ENCODE peak calls at places on chromosomes 5 and 9, in ten cellular contexts. U is DND-41, V is HCT116, I is GM23248, H is neuronal stem cell, E is keratinocyte, S is fibroblast of lung, O is astrocyte, G is IMR-90, B is H9. N is an unnamed sample.

GRCh38 chr9:82271099-82271498 is 282.5 kb downstream of the SPATA31D1 start:
- DNase-seq in U (no peak), E (peak; percentile 1), I (peak; percentile 90), G (peak; percentile 95), V (no peak), B (no peak), O (peak; percentile 95), H (no peak), S (peak; percentile 79), N (no peak)

GRCh38 chr5:68021185-68021584 is 194.4 kb upstream of the PIK3R1 start:
- DNase-seq in H (no peak), B (no peak), I (no peak), V (no peak), G (no peak), O (no peak), S (no peak), E (no peak), U (no peak), N (no peak)

GRCh38 chr5:14168139-14168792 is 25.1 kb downstream of the TRIO start:
- DNase-seq in O (peak; percentile 75), S (no peak), H (no peak), I (peak; percentile 65), G (peak; percentile 51), U (no peak), V (no peak), E (no peak), B (no peak), N (peak; percentile 42)

GRCh38 chr9:111743275-111743674 is 51.5 kb downstream of the SHOC1 start:
- DNase-seq in B (no peak), G (peak; percentile 86), I (peak; percentile 87), U (no peak), H (no peak), S (peak; percentile 80), E (peak; percentile 78), V (peak; percentile 87), O (peak; percentile 73), N (no peak)

GRCh38 chr5:113090336-113091106 is 113.9 kb downstream of the DCP2 start:
- DNase-seq in S (no peak), V (no peak), I (no peak), G (no peak), O (peak; percentile 18), E (no peak), B (no peak), U (no peak), H (no peak), N (no peak)

GRCh38 chr9:117938896-117939295 is 234.7 kb downstream of the TLR4 start:
- DNase-seq in U (no peak), O (no peak), I (no peak), S (no peak), G (no peak), H (no peak), V (no peak), B (no peak), E (no peak), N (no peak)

GRCh38 chr5:43498571-43498970 is 14.9 kb upstream of the TMEM267 start:
- DNase-seq in O (no peak), S (no peak), E (no peak), B (no peak), V (no peak), G (no peak), I (no peak), U (no peak), H (no peak), N (no peak)

GRCh38 chr9:94874316-94874715 is 147.8 kb downstream of the AOPEP start:
- DNase-seq in O (peak; percentile 94), I (peak; percentile 88), S (peak; percentile 64), U (no peak), H (no peak), G (peak; percentile 84), V (no peak), E (no peak), B (no peak), N (no peak)

GRCh38 chr5:118371973-118372650 is 616.2 kb downstream of the DTWD2 start:
- DNase-seq in I (no peak), O (no peak), B (no peak), V (no peak), G (no peak), U (no peak), E (no peak), H (no peak), S (no peak), N (no peak)

GRCh38 chr5:14551211-14551610 is 30.4 kb upstream of the OTULINL start:
- DNase-seq in I (no peak), E (no peak), O (no peak), G (no peak), V (no peak), B (no peak), H (no peak), U (no peak), S (no peak), N (no peak)

GRCh38 chr5:117486879-117487391 is 912.3 kb upstream of the SEMA6A start:
- DNase-seq in E (no peak), I (no peak), G (no peak), S (no peak), U (no peak), H (no peak), O (no peak), V (peak; percentile 43), B (no peak), N (no peak)

GRCh38 chr9:121201045-121201737 is 478 bp downstream of the RAB14 start:
- DNase-seq in E (no peak), S (no peak), G (no peak), O (no peak), U (peak; percentile 40), V (no peak), B (no peak), I (peak; percentile 71), H (peak; percentile 24), N (peak; percentile 64)

GRCh38 chr9:121201738-121202533 is at the start of gene RAB14:
- DNase-seq in V (peak; percentile 94), I (peak; percentile 99), E (peak; percentile 85), U (peak; percentile 99), O (peak; percentile 88), S (peak; percentile 97), H (peak; percentile 96), B (peak; percentile 98), G (peak; percentile 97), N (peak; percentile 99)

GRCh38 chr9:121199921-121200320 is 1.7 kb downstream of the RAB14 start:
- DNase-seq in G (peak; percentile 21), I (peak; percentile 40), E (no peak), O (no peak), V (no peak), H (no peak), S (no peak), U (no peak), B (no peak), N (no peak)

GRCh38 chr9:121198512-121199042 is 3.1 kb downstream of the RAB14 start:
- DNase-seq in I (peak; percentile 26), H (no peak), E (no peak), V (no peak), S (no peak), B (no peak), U (no peak), G (no peak), O (no peak), N (no peak)

DNA sequence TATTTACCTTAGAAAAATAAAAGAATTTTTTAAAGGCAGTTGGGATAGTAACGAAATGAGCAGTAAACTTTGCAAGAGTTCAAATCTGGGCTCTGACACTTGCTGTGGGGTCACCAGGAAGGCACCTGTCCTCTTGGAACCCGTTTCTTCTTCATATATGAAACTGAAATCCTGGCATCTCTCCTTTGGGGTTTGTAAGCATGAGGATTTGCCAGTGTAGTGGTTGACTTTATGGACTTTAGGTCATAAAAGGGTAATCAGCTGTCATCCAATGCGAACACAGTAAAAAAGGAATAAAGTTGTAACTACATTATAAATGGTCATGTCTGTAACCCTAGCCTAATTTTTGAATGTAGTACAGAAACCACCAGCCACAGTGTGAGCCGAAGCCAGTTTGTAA is 1.3 kb downstream of the RAB14 start:
- DNase-seq in E (no peak), V (no peak), U (no peak), G (no peak), I (peak; percentile 26), H (no peak), B (no peak), S (no peak), O (no peak), N (no peak)
- H3K27ac ChIP-seq in E (peak overlapping the region; percentile 79), V (no peak overlapping the region), U (peak overlapping the region; percentile 83), G (peak overlapping the region; percentile 36), I (peak overlapping the region; percentile 82), H (no peak overlapping the region), B (no peak overlapping the region), S (peak overlapping the region; percentile 76), O (peak overlapping the region; percentile 81), N (peak overlapping the region; percentile 81)

GRCh38 chr5:73644385-73644963 is 18.5 kb downstream of the ARHGEF28 start:
- DNase-seq in U (no peak), S (no peak), O (no peak), V (no peak), H (no peak), I (no peak), B (no peak), E (no peak), G (no peak), N (no peak)

GRCh38 chr5:73641811-73642210 is 15.8 kb downstream of the ARHGEF28 start:
- DNase-seq in O (no peak), U (no peak), V (no peak), H (no peak), G (no peak), B (no peak), I (no peak), E (no peak), S (no peak), N (no peak)

GRCh38 chr5:73640861-73641320 is 14.9 kb downstream of the ARHGEF28 start:
- DNase-seq in S (peak; percentile 52), I (peak; percentile 31), H (no peak), G (peak; percentile 33), V (no peak), U (no peak), E (no peak), O (peak; percentile 90), B (no peak), N (no peak)

GRCh38 chr5:73638344-73639095 is 12.5 kb downstream of the ARHGEF28 start:
- DNase-seq in S (peak; percentile 61), G (peak; percentile 78), V (no peak), O (peak; percentile 80), I (peak; percentile 60), H (no peak), E (no peak), U (no peak), B (no peak), N (no peak)

GRCh38 chr5:73642296-73642695 is 16.3 kb downstream of the ARHGEF28 start:
- DNase-seq in S (no peak), E (no peak), V (no peak), G (no peak), B (no peak), O (peak; percentile 10), I (no peak), U (no peak), H (no peak), N (no peak)
- H3K4me2 ChIP-seq in S (no peak overlapping the region), E (peak overlapping the region; percentile 35), V (no peak overlapping the region), G (peak overlapping the region; percentile 24), B (no peak overlapping the region), O (peak overlapping the region; percentile 41), I (no peak overlapping the region), U (no peak overlapping the region), H (no peak overlapping the region), N (no peak overlapping the region)

GRCh38 chr5:91110709-91111108 is 272.4 kb downstream of the ARRDC3 start:
- DNase-seq in B (no peak), V (no peak), S (peak; percentile 67), O (no peak), G (peak; percentile 35), E (no peak), I (peak; percentile 46), U (no peak), H (no peak), N (no peak)
- H3K27ac ChIP-seq in B (no peak overlapping the region), V (no peak overlapping the region), S (no peak overlapping the region), O (no peak overlapping the region), G (no peak overlapping the region), E (no peak overlapping the region), I (no peak overlapping the region), U (no peak overlapping the region), H (no peak overlapping the region), N (no peak overlapping the region)

GRCh38 chr9:121902483-121903135 is 190.5 kb downstream of the TTLL11 start:
- DNase-seq in O (peak; percentile 100), G (peak; percentile 100), U (no peak), B (no peak), H (no peak), V (no peak), E (no peak), I (peak; percentile 98), S (peak; percentile 96), N (no peak)
- H3K4me2 ChIP-seq in O (peak overlapping the region; percentile 73), G (peak overlapping the region; percentile 72), U (no peak overlapping the region), B (no peak overlapping the region), H (no peak overlapping the region), V (no peak overlapping the region), E (no peak overlapping the region), I (peak overlapping the region; percentile 67), S (no peak overlapping the region), N (peak overlapping the region; percentile 23)

N was measured in OCI-LY7.